ENCODE peak calls at places on chromosomes 13 and 19, in nine cellular contexts. H is CD4-positive, alpha-beta T cell; C is CD8-positive, alpha-beta T cell; M is fibroblast of the conjunctiva; Q is choroid plexus epithelial cell; J is stimulated activated CD4-positive, alpha-beta T cell treated with anti-CD3 and anti-CD28 coated beads, Interleukin-4, amount 100 ng/mL, for 1 hour; S is mesendoderm; P is AG08395; T is caudate nucleus. D is an unnamed sample.

GRCh38 chr13:112348642-112349345 is 27.4 kb upstream of the SPACA7 start:
- DNase-seq in M (no peak), C (no peak), J (no peak), Q (no peak), S (no peak), H (no peak), P (no peak), T (no peak), D (no peak)

GRCh38 chr19:5530701-5531100 is 37.1 kb downstream of the TINCR start:
- DNase-seq in J (no peak), C (no peak), H (no peak), T (no peak), Q (no peak), S (no peak), M (no peak), P (no peak), D (no peak)

GRCh38 chr19:35901854-35902661 is at the start of gene HCST:
- DNase-seq in H (peak), Q (no peak), C (peak), T (no peak), P (peak), J (peak), M (no peak), S (no peak), D (no peak)

GRCh38 chr13:46668906-46669525 is 116.0 kb downstream of the LRCH1 start:
- DNase-seq in C (no peak), P (no peak), M (no peak), J (no peak), H (no peak), T (no peak), S (no peak), Q (no peak), D (no peak)

GRCh38 chr13:29745704-29746103 is 104.7 kb downstream of the UBL3 start:
- DNase-seq in T (no peak), M (no peak), P (no peak), C (no peak), Q (no peak), H (no peak), S (no peak), J (no peak), D (no peak)

GRCh38 chr19:58395220-58395978 is at the start of gene RNF225:
- DNase-seq in M (no peak), P (no peak), Q (no peak), S (peak), J (peak), C (no peak), T (no peak), H (no peak), D (peak)

GRCh38 chr19:18408053-18408476 is 10.6 kb upstream of the LRRC25 start:
- DNase-seq in T (no peak), H (no peak), C (no peak), P (no peak), S (peak), M (no peak), J (peak), Q (no peak), D (peak)

GRCh38 chr13:60226507-60226906 is 62.8 kb upstream of the DIAPH3 start:
- DNase-seq in T (no peak), J (no peak), S (peak), H (no peak), C (no peak), M (peak), P (peak), Q (peak), D (peak)

GRCh38 chr19:6087074-6087506 is 23.2 kb downstream of the RFX2 start:
- DNase-seq in S (peak), J (peak), H (peak), M (no peak), C (no peak), Q (no peak), T (no peak), P (no peak), D (peak)

GRCh38 chr13:32903720-32904119 is 112.5 kb upstream of the KL start:
- DNase-seq in C (no peak), S (peak), M (no peak), H (no peak), J (no peak), P (no peak), T (no peak), Q (no peak), D (no peak)

GRCh38 chr19:2586196-2586595 is 110.3 kb downstream of the GADD45B start:
- DNase-seq in C (no peak), J (no peak), P (no peak), Q (no peak), T (no peak), H (no peak), M (no peak), S (peak), D (no peak)

GRCh38 chr13:63910406-63910957 is 2494.8 kb upstream of the PCDH20 start:
- DNase-seq in T (peak), H (no peak), J (no peak), P (no peak), Q (peak), C (no peak), M (peak), S (peak), D (peak)

GRCh38 chr19:6674868-6675305 is 4.9 kb upstream of the TNFSF14 start:
- DNase-seq in S (peak), C (peak), T (no peak), P (peak), H (peak), M (peak), Q (peak), J (peak), D (no peak)

GRCh38 chr19:35882074-35882832 is 13.9 kb downstream of the APLP1 start:
- DNase-seq in T (peak), S (peak), H (no peak), Q (peak), M (peak), J (no peak), C (no peak), P (peak), D (peak)

GRCh38 chr13:108859202-108860012 is 230.0 kb downstream of the MYO16 start:
- DNase-seq in H (no peak), S (peak), T (no peak), C (no peak), M (peak), P (peak), J (no peak), Q (peak), D (no peak)

GRCh38 chr13:20249913-20250312 is 17.8 kb upstream of the GJB6 start:
- DNase-seq in T (no peak), M (no peak), Q (no peak), C (no peak), P (no peak), S (no peak), J (no peak), H (no peak), D (no peak)

GRCh38 chr13:109783447-109783814 is 3.0 kb downstream of the IRS2 start:
- DNase-seq in S (peak), T (no peak), P (no peak), C (no peak), J (no peak), H (no peak), M (no peak), Q (no peak), D (peak)

GRCh38 chr13:37141011-37141410 is 35.5 kb upstream of the CSNK1A1L start:
- DNase-seq in C (no peak), T (no peak), P (peak), S (no peak), J (no peak), H (no peak), M (no peak), Q (no peak), D (no peak)

GRCh38 chr19:41872775-41873647 is 4.1 kb upstream of the CD79A start:
- DNase-seq in Q (peak), T (peak), J (peak), C (peak), P (peak), S (peak), H (peak), M (peak), D (peak)

GRCh38 chr13:29465741-29466293 is 129.7 kb downstream of the SLC7A1 start:
- DNase-seq in H (no peak), T (no peak), P (peak), J (no peak), S (peak), C (no peak), Q (peak), M (no peak), D (peak)